ENCODE peak calls at places on chromosomes 16 and 17, in five cellular contexts. O is cardiac muscle cell, F is body of pancreas, C is stomach, Q is tibial nerve. M is an unnamed sample.

GRCh38 chr17:17693253-17693954 is 12.1 kb downstream of the RAI1 start:
- DNase-seq in O (peak), F (peak), C (peak), Q (peak), M (no peak)

GRCh38 chr17:1143573-1143972 is 36.2 kb downstream of the ABR start:
- DNase-seq in O (peak), F (no peak), C (no peak), Q (no peak), M (no peak)

GRCh38 chr16:50166511-50167500 is 13.7 kb downstream of the TENT4B start:
- DNase-seq in O (no peak), F (no peak), C (no peak), Q (no peak), M (no peak)

GRCh38 chr17:39402890-39403605 is 1.6 kb upstream of the FBXL20 start:
- DNase-seq in O (no peak), F (no peak), C (no peak), Q (no peak), M (no peak)

GRCh38 chr16:81478294-81478693 is 33.7 kb downstream of the CMIP start:
- DNase-seq in O (no peak), F (no peak), C (no peak), Q (no peak), M (no peak)

GRCh38 chr16:21663889-21664647 is at the start of gene OTOA:
- DNase-seq in O (peak), F (peak), C (no peak), Q (no peak), M (no peak)

GRCh38 chr17:76716146-76716833 is 5.5 kb upstream of the MXRA7 start:
- DNase-seq in O (no peak), F (no peak), C (peak), Q (peak), M (no peak)

GRCh38 chr16:54291107-54291980 is 4.8 kb upstream of the IRX3 start:
- DNase-seq in O (peak), F (no peak), C (no peak), Q (no peak), M (no peak)

GRCh38 chr17:10757067-10757466 is 27.2 kb upstream of the TMEM220 start:
- DNase-seq in O (no peak), F (peak), C (peak), Q (no peak), M (no peak)

GRCh38 chr16:35344012-35344762 is 1884.8 kb downstream of the TP53TG3F start:
- DNase-seq in O (no peak), F (no peak), C (no peak), Q (no peak), M (no peak)

GRCh38 chr17:72618018-72618509 is 474.4 kb downstream of the SLC39A11 start:
- DNase-seq in O (peak), F (peak), C (peak), Q (no peak), M (no peak)

GRCh38 chr16:87169509-87169985 is 147.6 kb downstream of the C16orf95 start:
- DNase-seq in O (no peak), F (no peak), C (no peak), Q (no peak), M (no peak)

GRCh38 chr17:79830303-79830702 is 8.9 kb downstream of the CBX4 start:
- DNase-seq in O (no peak), F (no peak), C (no peak), Q (no peak), M (no peak)

GRCh38 chr16:1112506-1113184 is 16.6 kb upstream of the C1QTNF8 start:
- DNase-seq in O (no peak), F (no peak), C (no peak), Q (no peak), M (no peak)

GRCh38 chr17:7347630-7348477 is 4.1 kb upstream of the KCTD11 start:
- DNase-seq in O (no peak), F (no peak), C (no peak), Q (no peak), M (no peak)

GRCh38 chr17:67652433-67652832 is 65.3 kb upstream of the NOL11 start:
- DNase-seq in O (no peak), F (no peak), C (no peak), Q (no peak), M (no peak)
- H3K27ac ChIP-seq in O (no peak), F (no peak), C (no peak), Q (no peak), M (no peak)

GRCh38 chr16:85729452-85729851 is 21.4 kb downstream of the C16orf74 start:
- DNase-seq in O (no peak), F (no peak), C (no peak), Q (no peak), M (no peak)
- H3K4me3 ChIP-seq in O (no peak), F (no peak), C (no peak), Q (no peak), M (no peak)

DNA sequence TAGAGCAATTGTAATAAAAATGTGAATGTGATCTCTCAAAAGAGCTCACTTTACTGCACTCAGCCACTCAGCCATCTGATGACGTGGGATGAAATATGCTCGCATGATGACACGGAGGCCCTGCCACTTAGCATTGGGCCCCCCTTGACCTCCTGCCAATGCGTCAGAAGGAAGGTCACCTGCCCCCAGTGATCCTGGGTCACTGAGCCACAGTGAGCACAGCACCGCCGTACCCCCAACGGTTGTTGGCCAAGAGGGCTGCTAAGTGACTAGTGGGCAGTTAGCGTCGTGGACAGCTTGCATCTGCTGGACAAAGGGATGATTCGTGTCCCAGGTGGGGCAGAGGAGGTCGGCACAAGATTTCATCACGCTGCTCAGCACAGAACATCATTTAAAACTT is 22.9 kb downstream of the ZC3H18 start:
- DNase-seq in O (no peak), F (no peak), C (no peak), Q (no peak), M (no peak)
- H3K27ac ChIP-seq in O (peak), F (no peak), C (no peak), Q (no peak), M (no peak)

GRCh38 chr16:27769561-27770222 is 219.7 kb downstream of the KATNIP start:
- DNase-seq in O (no peak), F (no peak), C (no peak), Q (no peak), M (no peak)

GRCh38 chr16:27767971-27768591 is 218.1 kb downstream of the KATNIP start:
- DNase-seq in O (no peak), F (no peak), C (no peak), Q (no peak), M (no peak)

GRCh38 chr16:27770271-27771196 is 220.6 kb downstream of the KATNIP start:
- DNase-seq in O (no peak), F (no peak), C (no peak), Q (no peak), M (no peak)

GRCh38 chr16:27767081-27767480 is 217.1 kb downstream of the KATNIP start:
- DNase-seq in O (no peak), F (no peak), C (no peak), Q (no peak), M (no peak)

DNA sequence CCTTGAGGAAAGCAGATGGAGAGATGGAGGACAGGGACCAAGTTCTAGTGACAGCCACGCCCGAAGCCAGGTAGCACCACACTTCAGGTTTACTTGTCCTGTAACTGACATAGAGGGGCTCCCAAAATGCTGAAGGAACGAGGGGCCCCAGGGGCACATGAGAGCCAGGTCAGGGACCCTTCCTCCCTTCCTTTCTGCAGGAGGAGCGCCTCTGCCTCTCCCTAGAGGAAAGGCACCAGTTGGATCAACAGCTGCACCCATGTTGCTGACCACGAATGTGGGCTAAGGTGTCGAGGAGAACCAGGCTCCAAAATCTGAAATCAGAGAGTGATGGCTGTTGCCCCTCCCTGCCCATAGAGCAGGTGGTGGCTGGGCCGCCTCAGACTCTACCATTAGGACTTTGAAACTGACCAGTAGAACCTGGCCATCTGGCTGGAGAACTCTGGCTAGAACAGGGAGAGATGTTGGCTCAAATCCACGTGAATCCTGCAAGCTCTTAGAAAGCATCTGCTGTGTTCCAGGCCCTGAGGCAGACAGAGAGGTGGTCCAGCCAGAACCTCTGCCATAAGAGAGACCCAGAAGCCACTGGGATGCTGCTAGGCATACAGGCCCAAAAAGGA is 218.8 kb downstream of the KATNIP start:
- DNase-seq in O (no peak), F (no peak), C (no peak), Q (no peak), M (no peak)
- H3K4me3 ChIP-seq in O (no peak), F (no peak), C (no peak), Q (no peak), M (no peak)

DNA sequence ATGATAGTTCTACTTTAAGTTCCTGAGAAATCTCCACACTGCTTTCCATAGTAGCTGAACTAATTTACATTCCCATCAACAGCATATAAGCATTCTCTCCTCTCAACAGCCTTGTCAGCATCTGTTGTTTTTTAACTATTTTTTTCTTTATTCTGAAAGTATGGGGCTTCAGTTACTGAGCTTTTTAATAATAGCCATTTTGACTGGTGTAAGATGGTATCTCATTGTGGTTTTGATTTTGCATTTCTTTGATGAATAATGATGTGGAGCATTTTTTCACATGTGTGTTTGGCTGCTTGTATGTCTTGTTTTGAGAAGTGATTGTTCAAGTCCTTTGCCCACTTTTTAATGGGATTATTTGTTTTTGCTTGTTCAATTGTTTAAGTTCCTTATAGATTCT is 2.4 kb downstream of the KRTAP2-2 start:
- DNase-seq in O (no peak), F (no peak), C (no peak), Q (no peak), M (no peak)
- H3K27ac ChIP-seq in O (no peak), F (no peak), C (no peak), Q (no peak), M (no peak)

DNA sequence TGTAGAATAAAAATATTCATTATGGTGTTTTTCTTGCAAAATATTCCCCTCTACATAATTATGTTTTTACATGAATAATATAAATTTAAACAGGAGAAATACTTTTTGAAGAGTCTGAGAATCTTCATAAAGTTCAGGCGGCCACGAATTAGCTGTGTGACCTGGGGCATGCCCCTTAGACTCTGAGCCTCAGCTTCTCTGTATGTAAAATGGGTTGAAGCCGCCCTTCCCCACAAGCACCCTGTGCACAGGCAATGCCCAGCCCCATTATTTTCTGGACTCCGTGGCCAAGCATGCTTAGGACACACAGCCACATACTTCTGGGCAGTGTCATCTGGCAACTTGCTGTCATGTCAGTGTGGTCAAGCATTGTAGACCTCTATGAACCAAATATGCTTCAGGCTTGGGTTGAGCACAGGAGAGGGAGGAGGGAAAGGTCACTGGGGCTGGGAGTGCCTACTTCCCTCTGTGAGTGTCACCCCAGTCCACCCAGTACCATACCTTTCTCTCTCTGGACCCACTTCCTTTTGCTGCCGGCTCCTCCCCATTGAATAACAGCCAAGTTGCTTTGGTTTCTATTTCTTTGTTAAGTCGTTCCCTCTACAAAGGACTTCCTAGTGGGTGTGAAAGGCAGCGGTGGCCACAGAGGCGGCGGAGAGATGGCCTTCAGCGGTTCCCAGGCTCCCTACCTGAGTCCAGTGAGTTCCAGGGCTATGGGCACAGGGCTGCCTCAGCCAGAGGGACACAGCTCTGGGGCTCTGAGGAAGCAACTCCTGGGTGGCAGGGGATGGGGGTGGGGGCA is at the start of gene LGALS9:
- DNase-seq in O (no peak), F (peak), C (peak), Q (no peak), M (no peak)
- H3K4me3 ChIP-seq in O (no peak), F (no peak), C (peak), Q (peak), M (no peak)

DNA sequence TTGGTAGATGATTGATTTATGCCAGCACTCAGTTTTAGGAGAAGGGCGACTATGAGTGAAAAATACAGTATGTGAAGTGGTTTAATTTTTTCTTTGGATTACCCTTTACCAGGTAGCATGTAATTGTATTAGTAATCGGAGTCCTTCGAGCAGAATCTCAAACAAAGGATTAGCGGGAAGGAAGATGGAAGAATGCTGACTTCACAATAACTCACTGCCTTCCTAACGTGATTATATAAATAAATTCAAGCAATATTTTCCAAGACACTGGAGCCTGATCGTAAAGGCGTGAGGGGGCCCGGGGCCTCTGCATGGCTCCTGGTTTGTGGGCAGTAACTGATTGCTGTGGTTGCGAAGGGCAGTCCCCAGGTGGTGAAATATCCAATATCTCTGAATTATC is 295.7 kb upstream of the N4BP1 start:
- DNase-seq in O (no peak), F (no peak), C (no peak), Q (no peak), M (no peak)
- H3K27ac ChIP-seq in O (no peak), F (no peak), C (no peak), Q (no peak), M (no peak)

GRCh38 chr16:9098377-9099090 is 7.1 kb downstream of the HAPSTR1 start:
- DNase-seq in O (no peak), F (no peak), C (no peak), Q (no peak), M (no peak)

GRCh38 chr16:9096416-9096952 is 5.0 kb downstream of the HAPSTR1 start:
- DNase-seq in O (no peak), F (no peak), C (no peak), Q (no peak), M (no peak)

GRCh38 chr16:9097266-9098219 is 6.1 kb downstream of the HAPSTR1 start:
- DNase-seq in O (no peak), F (no peak), C (no peak), Q (no peak), M (no peak)

GRCh38 chr16:9095998-9096397 is 4.6 kb downstream of the HAPSTR1 start:
- DNase-seq in O (no peak), F (no peak), C (no peak), Q (no peak), M (no peak)

DNA sequence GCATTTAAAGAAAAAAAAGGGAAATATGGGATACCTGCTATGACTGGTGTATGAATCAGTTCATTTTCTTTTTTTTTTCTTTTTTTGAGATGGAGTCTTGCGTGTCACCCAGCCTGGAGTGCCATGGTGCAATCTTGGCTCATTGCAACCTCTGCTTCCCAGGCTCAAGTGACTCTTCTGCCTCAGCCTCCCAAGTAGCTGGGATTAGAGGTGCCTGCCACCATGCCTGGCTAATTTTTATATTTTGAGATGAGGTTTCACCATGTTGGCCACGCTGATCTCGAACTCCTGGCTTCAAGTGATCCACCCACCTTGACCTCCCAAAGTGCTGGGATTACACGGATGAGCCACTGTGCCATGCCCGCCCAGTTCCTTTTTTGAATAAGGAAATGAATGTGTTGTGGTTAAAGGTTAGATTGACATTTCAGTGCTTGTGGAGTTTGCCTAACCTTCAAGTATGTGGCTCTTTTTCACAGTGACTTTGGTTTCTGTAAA is 7.7 kb downstream of the HAPSTR1 start:
- DNase-seq in O (no peak), F (no peak), C (peak), Q (no peak), M (no peak)
- H3K4me3 ChIP-seq in O (no peak), F (no peak), C (peak), Q (no peak), M (no peak)